ENCODE peak calls at places on chromosomes 5 and 9, in seven cellular contexts. One of them, this sample, is unnamed.

GRCh38 chr9:1726993-1727759 is 288.0 kb upstream of the SMARCA2 start:
- DNase-seq in suprapubic skin: no peak
- DNase-seq in stomach: no peak
- DNase-seq in upper lobe of left lung: no peak
- DNase-seq in A549: no peak
- DNase-seq in SK-N-SH: peak
- DNase-seq in tibial nerve: no peak
- DNase-seq in this sample: no peak

GRCh38 chr9:105883847-105884246 is 189.5 kb downstream of the TMEM38B start:
- DNase-seq in suprapubic skin: no peak
- DNase-seq in stomach: no peak
- DNase-seq in upper lobe of left lung: no peak
- DNase-seq in A549: no peak
- DNase-seq in SK-N-SH: no peak
- DNase-seq in tibial nerve: no peak
- DNase-seq in this sample: no peak

GRCh38 chr9:126028746-126029145 is 281.6 kb downstream of the PBX3 start:
- DNase-seq in suprapubic skin: no peak
- DNase-seq in stomach: no peak
- DNase-seq in upper lobe of left lung: no peak
- DNase-seq in A549: no peak
- DNase-seq in SK-N-SH: no peak
- DNase-seq in tibial nerve: no peak
- DNase-seq in this sample: no peak

GRCh38 chr5:171628344-171628743 is 157.3 kb upstream of the SMIM23 start:
- DNase-seq in suprapubic skin: peak
- DNase-seq in stomach: no peak
- DNase-seq in upper lobe of left lung: no peak
- DNase-seq in A549: no peak
- DNase-seq in SK-N-SH: no peak
- DNase-seq in tibial nerve: no peak
- DNase-seq in this sample: peak

GRCh38 chr9:121556580-121556979 is 56.9 kb upstream of the GGTA1 start:
- DNase-seq in suprapubic skin: no peak
- DNase-seq in stomach: peak
- DNase-seq in upper lobe of left lung: no peak
- DNase-seq in A549: peak
- DNase-seq in SK-N-SH: no peak
- DNase-seq in tibial nerve: no peak
- DNase-seq in this sample: peak

GRCh38 chr5:98016771-98017170 is 756.7 kb upstream of the RGMB start:
- DNase-seq in suprapubic skin: no peak
- DNase-seq in stomach: no peak
- DNase-seq in upper lobe of left lung: no peak
- DNase-seq in A549: no peak
- DNase-seq in SK-N-SH: no peak
- DNase-seq in tibial nerve: no peak
- DNase-seq in this sample: no peak

GRCh38 chr9:85212887-85213286 is 528.9 kb downstream of the AGTPBP1 start:
- DNase-seq in suprapubic skin: no peak
- DNase-seq in stomach: no peak
- DNase-seq in upper lobe of left lung: no peak
- DNase-seq in A549: no peak
- DNase-seq in SK-N-SH: no peak
- DNase-seq in tibial nerve: no peak
- DNase-seq in this sample: no peak

GRCh38 chr5:51696122-51696521 is 312.9 kb downstream of the ISL1 start:
- DNase-seq in suprapubic skin: no peak
- DNase-seq in stomach: no peak
- DNase-seq in upper lobe of left lung: no peak
- DNase-seq in A549: no peak
- DNase-seq in SK-N-SH: no peak
- DNase-seq in tibial nerve: no peak
- DNase-seq in this sample: no peak

GRCh38 chr5:171790408-171790807 is 4.8 kb downstream of the SMIM23 start:
- DNase-seq in suprapubic skin: no peak
- DNase-seq in stomach: no peak
- DNase-seq in upper lobe of left lung: no peak
- DNase-seq in A549: no peak
- DNase-seq in SK-N-SH: no peak
- DNase-seq in tibial nerve: no peak
- DNase-seq in this sample: no peak

GRCh38 chr5:34685485-34686197 is 29.5 kb downstream of the RAI14 start:
- DNase-seq in suprapubic skin: no peak
- DNase-seq in stomach: no peak
- DNase-seq in upper lobe of left lung: no peak
- DNase-seq in A549: peak
- DNase-seq in SK-N-SH: no peak
- DNase-seq in tibial nerve: no peak
- DNase-seq in this sample: no peak

GRCh38 chr5:157575096-157575872 is at the start of gene ADAM19:
- DNase-seq in suprapubic skin: no peak
- DNase-seq in stomach: no peak
- DNase-seq in upper lobe of left lung: peak
- DNase-seq in A549: peak
- DNase-seq in SK-N-SH: peak
- DNase-seq in tibial nerve: no peak
- DNase-seq in this sample: peak

GRCh38 chr9:751137-752051 is 90.1 kb upstream of the DMRT1 start:
- DNase-seq in suprapubic skin: no peak
- DNase-seq in stomach: no peak
- DNase-seq in upper lobe of left lung: no peak
- DNase-seq in A549: no peak
- DNase-seq in SK-N-SH: no peak
- DNase-seq in tibial nerve: no peak
- DNase-seq in this sample: no peak

GRCh38 chr5:132260714-132261615 is 3.5 kb downstream of the PDLIM4 start:
- DNase-seq in suprapubic skin: peak
- DNase-seq in stomach: peak
- DNase-seq in upper lobe of left lung: no peak
- DNase-seq in A549: no peak
- DNase-seq in SK-N-SH: no peak
- DNase-seq in tibial nerve: peak
- DNase-seq in this sample: peak

GRCh38 chr5:132258102-132259060 is 885 bp downstream of the PDLIM4 start:
- DNase-seq in suprapubic skin: peak
- DNase-seq in stomach: no peak
- DNase-seq in upper lobe of left lung: no peak
- DNase-seq in A549: no peak
- DNase-seq in SK-N-SH: peak
- DNase-seq in tibial nerve: no peak
- DNase-seq in this sample: peak

GRCh38 chr5:132259061-132259851 is 1.8 kb downstream of the PDLIM4 start:
- DNase-seq in suprapubic skin: peak
- DNase-seq in stomach: peak
- DNase-seq in upper lobe of left lung: peak
- DNase-seq in A549: no peak
- DNase-seq in SK-N-SH: peak
- DNase-seq in tibial nerve: peak
- DNase-seq in this sample: peak

GRCh38 chr5:132261881-132262845 is 4.7 kb downstream of the PDLIM4 start:
- DNase-seq in suprapubic skin: no peak
- DNase-seq in stomach: no peak
- DNase-seq in upper lobe of left lung: no peak
- DNase-seq in A549: no peak
- DNase-seq in SK-N-SH: no peak
- DNase-seq in tibial nerve: no peak
- DNase-seq in this sample: no peak

DNA sequence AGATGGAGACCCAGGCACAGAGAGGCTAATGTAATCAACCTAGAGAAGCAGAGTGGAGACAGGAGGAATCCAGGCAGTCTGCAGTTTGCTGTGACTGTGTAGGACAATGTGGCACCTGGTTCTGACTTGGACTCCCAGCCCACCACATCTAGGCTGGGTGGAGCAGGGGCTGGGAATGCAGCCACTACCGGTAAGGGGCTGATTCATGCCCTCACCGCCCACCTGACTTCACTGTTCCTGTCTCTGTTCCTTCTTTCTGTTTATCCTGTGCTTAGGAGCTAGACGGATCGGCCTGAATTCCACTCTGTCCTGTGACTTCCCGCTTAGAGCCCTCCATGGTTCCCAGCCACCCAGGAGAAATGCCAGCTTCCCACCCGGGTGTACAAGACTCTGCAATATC is 2.6 kb downstream of the PDLIM4 start:
- DNase-seq in suprapubic skin: peak
- DNase-seq in stomach: no peak
- DNase-seq in upper lobe of left lung: no peak
- DNase-seq in A549: no peak
- DNase-seq in SK-N-SH: peak
- DNase-seq in tibial nerve: no peak
- DNase-seq in this sample: no peak
- TF ChIP-seq EP300 in suprapubic skin: peak
- TF ChIP-seq EP300 in stomach: peak
- TF ChIP-seq EP300 in upper lobe of left lung: no peak
- TF ChIP-seq EP300 in A549: no peak
- TF ChIP-seq EP300 in SK-N-SH: no peak
- TF ChIP-seq EP300 in tibial nerve: no peak
- TF ChIP-seq EP300 in this sample: peak

DNA sequence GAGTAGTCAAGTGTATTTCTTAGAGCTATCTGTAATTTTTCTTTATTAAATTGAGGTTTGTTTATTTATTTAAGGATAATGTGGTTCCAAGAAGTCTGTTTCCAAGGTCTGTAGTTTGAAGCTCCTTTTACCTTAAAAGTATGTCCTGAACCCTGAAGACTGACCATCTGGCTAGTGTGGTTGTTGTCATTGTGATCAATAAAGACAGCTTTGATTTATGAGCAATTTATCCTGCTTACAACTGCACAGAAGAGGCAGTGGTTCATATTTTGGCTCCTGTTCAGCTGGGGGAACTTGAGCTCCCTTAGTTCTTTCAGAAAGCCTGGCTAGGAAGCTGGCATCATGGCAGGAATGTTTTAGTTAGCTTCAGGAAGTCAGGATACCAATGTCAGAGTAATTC is 118.8 kb downstream of the ZSWIM6 start:
- DNase-seq in suprapubic skin: no peak
- DNase-seq in stomach: no peak
- DNase-seq in upper lobe of left lung: no peak
- DNase-seq in A549: peak
- DNase-seq in SK-N-SH: peak
- DNase-seq in tibial nerve: no peak
- DNase-seq in this sample: no peak
- H3K4me3 ChIP-seq in suprapubic skin: no peak
- H3K4me3 ChIP-seq in stomach: no peak
- H3K4me3 ChIP-seq in upper lobe of left lung: no peak
- H3K4me3 ChIP-seq in A549: peak
- H3K4me3 ChIP-seq in SK-N-SH: no peak
- H3K4me3 ChIP-seq in tibial nerve: no peak
- H3K4me3 ChIP-seq in this sample: no peak

DNA sequence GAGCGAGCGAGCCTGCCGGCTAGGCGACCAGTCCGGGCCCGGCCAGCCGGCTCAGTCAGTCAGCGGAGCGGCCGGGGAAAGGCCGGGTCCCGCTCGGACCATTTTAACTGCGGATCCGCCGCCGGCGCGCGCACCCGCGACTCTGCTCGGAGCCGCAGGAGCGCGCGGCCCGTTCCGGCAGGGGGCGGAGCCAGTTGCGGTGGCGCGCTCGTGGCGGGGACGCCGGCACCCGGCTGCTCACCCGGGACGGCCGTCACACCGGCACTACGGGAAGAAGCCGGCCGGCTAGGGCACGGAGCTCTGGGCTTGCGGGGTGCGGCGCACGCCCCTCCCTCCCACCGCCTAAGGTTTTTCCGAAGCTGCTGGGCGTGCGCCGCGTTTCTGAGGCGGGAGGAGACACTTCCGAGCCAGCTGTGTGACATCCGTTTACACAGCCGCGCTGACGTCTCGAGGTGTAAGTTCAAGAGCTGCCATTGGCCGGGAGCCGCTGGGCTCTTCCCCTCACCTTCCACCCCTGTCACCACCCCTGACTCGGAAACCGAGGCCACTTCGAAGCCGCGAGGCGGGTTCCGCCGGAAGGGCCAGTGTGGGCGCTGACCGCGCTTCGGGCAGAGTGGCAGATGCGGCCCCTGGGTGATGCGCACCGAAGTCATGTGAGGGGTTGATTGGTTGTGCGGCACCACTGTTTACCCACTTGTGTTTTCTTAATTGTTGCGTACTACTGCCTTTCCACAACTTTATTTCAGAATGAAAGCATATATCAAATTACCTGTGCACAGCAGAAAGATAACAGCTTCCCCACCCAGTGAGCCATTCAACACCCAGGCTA is at the start of gene FBXL17:
- DNase-seq in suprapubic skin: peak
- DNase-seq in stomach: peak
- DNase-seq in upper lobe of left lung: peak
- DNase-seq in A549: peak
- DNase-seq in SK-N-SH: peak
- DNase-seq in tibial nerve: peak
- DNase-seq in this sample: peak
- TF ChIP-seq EP300 in suprapubic skin: no peak
- TF ChIP-seq EP300 in stomach: no peak
- TF ChIP-seq EP300 in upper lobe of left lung: peak
- TF ChIP-seq EP300 in A549: no peak
- TF ChIP-seq EP300 in SK-N-SH: peak
- TF ChIP-seq EP300 in tibial nerve: peak
- TF ChIP-seq EP300 in this sample: no peak

GRCh38 chr5:132820162-132820754 is 7.2 kb downstream of the SOWAHA start:
- DNase-seq in suprapubic skin: peak
- DNase-seq in stomach: peak
- DNase-seq in upper lobe of left lung: no peak
- DNase-seq in A549: peak
- DNase-seq in SK-N-SH: peak
- DNase-seq in tibial nerve: peak
- DNase-seq in this sample: peak
- H3K4me3 ChIP-seq in suprapubic skin: no peak
- H3K4me3 ChIP-seq in stomach: no peak
- H3K4me3 ChIP-seq in upper lobe of left lung: no peak
- H3K4me3 ChIP-seq in A549: no peak
- H3K4me3 ChIP-seq in SK-N-SH: no peak
- H3K4me3 ChIP-seq in tibial nerve: no peak
- H3K4me3 ChIP-seq in this sample: no peak

GRCh38 chr9:133854785-133855184 is 116.6 kb upstream of the SARDH start:
- DNase-seq in suprapubic skin: no peak
- DNase-seq in stomach: no peak
- DNase-seq in upper lobe of left lung: no peak
- DNase-seq in A549: no peak
- DNase-seq in SK-N-SH: no peak
- DNase-seq in tibial nerve: no peak
- DNase-seq in this sample: no peak

GRCh38 chr9:133854048-133854447 is 115.9 kb upstream of the SARDH start:
- DNase-seq in suprapubic skin: no peak
- DNase-seq in stomach: no peak
- DNase-seq in upper lobe of left lung: no peak
- DNase-seq in A549: no peak
- DNase-seq in SK-N-SH: no peak
- DNase-seq in tibial nerve: no peak
- DNase-seq in this sample: no peak

GRCh38 chr9:133857639-133858038 is 119.5 kb upstream of the SARDH start:
- DNase-seq in suprapubic skin: no peak
- DNase-seq in stomach: no peak
- DNase-seq in upper lobe of left lung: no peak
- DNase-seq in A549: no peak
- DNase-seq in SK-N-SH: no peak
- DNase-seq in tibial nerve: no peak
- DNase-seq in this sample: no peak

GRCh38 chr9:133856798-133857197 is 118.6 kb upstream of the SARDH start:
- DNase-seq in suprapubic skin: no peak
- DNase-seq in stomach: no peak
- DNase-seq in upper lobe of left lung: no peak
- DNase-seq in A549: no peak
- DNase-seq in SK-N-SH: no peak
- DNase-seq in tibial nerve: no peak
- DNase-seq in this sample: no peak

GRCh38 chr9:133855802-133856592 is 117.8 kb upstream of the SARDH start:
- DNase-seq in suprapubic skin: no peak
- DNase-seq in stomach: peak
- DNase-seq in upper lobe of left lung: no peak
- DNase-seq in A549: no peak
- DNase-seq in SK-N-SH: no peak
- DNase-seq in tibial nerve: no peak
- DNase-seq in this sample: peak
- TF ChIP-seq EP300 in suprapubic skin: no peak
- TF ChIP-seq EP300 in stomach: no peak
- TF ChIP-seq EP300 in upper lobe of left lung: peak
- TF ChIP-seq EP300 in A549: no peak
- TF ChIP-seq EP300 in SK-N-SH: no peak
- TF ChIP-seq EP300 in tibial nerve: peak
- TF ChIP-seq EP300 in this sample: no peak

This sample was measured in sigmoid colon.